ENCODE peak calls at places on chromosome 14, in six cellular contexts. A, I, Z, D, T and H are unnamed samples.

GRCh38 chr14:61558271-61558670 is 137.0 kb upstream of the HIF1A start:
- DNase-seq in A (no peak), I (no peak), Z (no peak), D (no peak), T (no peak), H (no peak)

GRCh38 chr14:32212833-32213232 is 9.8 kb upstream of the RNU6-8 start:
- DNase-seq in A (no peak), I (no peak), Z (no peak), D (no peak), T (no peak), H (no peak)

GRCh38 chr14:72906879-72907278 is 13.0 kb upstream of the DPF3 start:
- DNase-seq in A (no peak), I (no peak), Z (peak; percentile 41), D (peak; percentile 67), T (no peak), H (no peak)

GRCh38 chr14:44966601-44967336 is 4.8 kb downstream of the TOGARAM1 start:
- DNase-seq in A (no peak), I (peak; percentile 34), Z (peak; percentile 13), D (no peak), T (no peak), H (no peak)

GRCh38 chr14:64758025-64758521 is 53.8 kb downstream of the PLEKHG3 start:
- DNase-seq in A (no peak), I (peak; percentile 73), Z (peak; percentile 35), D (no peak), T (no peak), H (no peak)

GRCh38 chr14:64196668-64197411 is 97.3 kb downstream of the ESR2 start:
- DNase-seq in A (no peak), I (no peak), Z (peak; percentile 70), D (peak; percentile 92), T (peak; percentile 79), H (no peak)

GRCh38 chr14:78950654-78951053 is 780.5 kb downstream of the NRXN3 start:
- DNase-seq in A (no peak), I (peak; percentile 32), Z (peak; percentile 72), D (no peak), T (no peak), H (no peak)

GRCh38 chr14:30221546-30221945 is 293.9 kb upstream of the PRKD1 start:
- DNase-seq in A (no peak), I (no peak), Z (no peak), D (no peak), T (no peak), H (no peak)

GRCh38 chr14:85191986-85192385 is 338.0 kb upstream of the FLRT2 start:
- DNase-seq in A (no peak), I (no peak), Z (no peak), D (no peak), T (no peak), H (no peak)

GRCh38 chr14:93160353-93160801 is 24.3 kb downstream of the MOAP1 start:
- DNase-seq in A (peak; percentile 21), I (peak; percentile 64), Z (peak; percentile 38), D (peak; percentile 65), T (peak; percentile 56), H (no peak)

GRCh38 chr14:95048771-95049312 is 108.5 kb downstream of the DICER1 start:
- DNase-seq in A (no peak), I (no peak), Z (no peak), D (no peak), T (no peak), H (no peak)

GRCh38 chr14:21343035-21343794 is 40.6 kb downstream of the SUPT16H start:
- DNase-seq in A (no peak), I (no peak), Z (no peak), D (no peak), T (no peak), H (no peak)

GRCh38 chr14:76267322-76268012 is 108.5 kb upstream of the ESRRB start:
- DNase-seq in A (no peak), I (no peak), Z (peak; percentile 57), D (no peak), T (peak; percentile 73), H (no peak)

GRCh38 chr14:67835596-67835995 is 16.0 kb downstream of the RAD51B start:
- DNase-seq in A (no peak), I (no peak), Z (no peak), D (no peak), T (no peak), H (no peak)

GRCh38 chr14:30656190-30656632 is 34.1 kb downstream of the SCFD1 start:
- DNase-seq in A (peak; percentile 15), I (peak; percentile 57), Z (peak; percentile 76), D (peak; percentile 73), T (peak; percentile 18), H (peak; percentile 10)

GRCh38 chr14:95134304-95134933 is 22.9 kb downstream of the DICER1 start:
- DNase-seq in A (no peak), I (no peak), Z (no peak), D (no peak), T (no peak), H (no peak)

GRCh38 chr14:95993768-95994592 is 45.2 kb upstream of the C14orf132 start:
- DNase-seq in A (peak; percentile 43), I (peak; percentile 49), Z (peak; percentile 76), D (peak; percentile 89), T (peak; percentile 47), H (peak; percentile 23)

GRCh38 chr14:55398679-55399078 is 13.0 kb downstream of the ATG14 start:
- DNase-seq in A (peak; percentile 73), I (peak; percentile 99), Z (peak; percentile 97), D (no peak), T (no peak), H (no peak)

GRCh38 chr14:55731881-55732498 is 152.0 kb downstream of the KTN1 start:
- DNase-seq in A (peak; percentile 12), I (peak; percentile 80), Z (peak; percentile 42), D (peak; percentile 87), T (no peak), H (no peak)

DNA sequence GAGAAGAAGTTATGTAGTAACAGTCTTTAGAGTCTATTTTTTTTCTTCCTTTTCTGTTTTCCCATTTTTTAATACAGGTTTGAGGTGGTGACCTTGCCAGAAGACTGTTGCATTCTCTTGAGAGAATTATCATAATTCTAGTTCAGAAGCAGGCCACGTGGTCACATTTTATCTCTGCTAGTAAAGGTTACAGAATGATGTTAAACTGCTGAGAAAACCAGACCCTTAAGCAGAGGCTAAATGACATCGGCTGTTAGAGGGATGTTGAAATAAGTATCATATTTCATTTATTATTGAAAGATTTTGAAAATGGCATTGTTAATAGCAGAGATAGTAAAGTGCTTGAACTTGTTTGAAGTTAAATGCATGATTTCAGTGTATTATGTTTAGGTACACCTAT is 49.2 kb downstream of the BRMS1L start:
- DNase-seq in A (no peak), I (no peak), Z (no peak), D (no peak), T (no peak), H (no peak)
- H3K9ac ChIP-seq in A (no peak overlapping the region), I (no peak overlapping the region), Z (no peak overlapping the region), D (no peak overlapping the region), T (no peak overlapping the region), H (no peak overlapping the region)

GRCh38 chr14:59254146-59254910 is 65.9 kb downstream of the DAAM1 start:
- DNase-seq in A (no peak), I (peak; percentile 73), Z (peak; percentile 95), D (no peak), T (peak; percentile 16), H (no peak)

GRCh38 chr14:59254911-59255545 is 66.6 kb downstream of the DAAM1 start:
- DNase-seq in A (no peak), I (no peak), Z (peak; percentile 71), D (no peak), T (peak; percentile 12), H (no peak)

GRCh38 chr14:59253527-59253926 is 65.1 kb downstream of the DAAM1 start:
- DNase-seq in A (no peak), I (no peak), Z (no peak), D (no peak), T (no peak), H (no peak)

GRCh38 chr14:59251811-59252771 is 63.6 kb downstream of the DAAM1 start:
- DNase-seq in A (no peak), I (no peak), Z (peak; percentile 55), D (no peak), T (no peak), H (no peak)

DNA sequence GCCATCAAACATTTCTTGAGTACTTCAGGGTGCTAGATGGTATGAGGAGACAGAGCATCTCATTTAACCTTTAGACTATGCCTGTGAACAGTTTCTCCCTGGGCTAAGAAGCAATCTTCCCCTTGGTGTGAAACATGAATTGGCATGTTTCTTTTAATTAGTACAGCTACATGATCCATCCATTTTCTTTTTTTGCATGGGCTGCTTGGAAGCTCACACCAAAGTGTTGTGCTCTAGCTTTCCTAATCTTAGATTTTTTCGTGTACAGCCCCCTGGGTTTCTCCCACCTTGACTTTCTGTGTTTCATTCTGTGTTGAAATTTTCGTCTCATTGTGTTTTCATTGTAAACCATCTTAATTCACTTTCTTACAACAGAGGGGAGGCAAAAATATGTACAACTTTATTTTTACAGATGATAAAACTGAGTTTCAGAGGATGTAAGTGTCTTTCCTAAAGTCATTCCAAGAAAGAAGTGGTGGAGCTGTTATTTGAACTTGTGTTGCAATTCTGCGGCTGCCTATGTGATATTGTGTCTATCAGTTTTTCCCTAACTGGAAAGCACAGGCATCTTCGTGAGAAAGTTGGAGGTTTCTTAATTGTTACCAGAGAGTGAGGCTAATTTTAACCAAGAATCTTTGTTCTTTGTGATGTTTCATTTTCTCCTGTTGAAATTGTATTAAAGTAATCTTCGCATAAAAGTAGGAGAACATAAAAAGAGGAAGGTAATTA is 64.5 kb downstream of the DAAM1 start:
- DNase-seq in A (no peak), I (no peak), Z (peak; percentile 79), D (no peak), T (no peak), H (no peak)
- H3K9me2 ChIP-seq in A (no peaks in the 10 kb centered on the region), I (no peaks in the 10 kb centered on the region), Z (no peaks in the 10 kb centered on the region), D (no peaks in the 10 kb centered on the region), T (no peaks in the 10 kb centered on the region), H (no peaks in the 10 kb centered on the region)

DNA sequence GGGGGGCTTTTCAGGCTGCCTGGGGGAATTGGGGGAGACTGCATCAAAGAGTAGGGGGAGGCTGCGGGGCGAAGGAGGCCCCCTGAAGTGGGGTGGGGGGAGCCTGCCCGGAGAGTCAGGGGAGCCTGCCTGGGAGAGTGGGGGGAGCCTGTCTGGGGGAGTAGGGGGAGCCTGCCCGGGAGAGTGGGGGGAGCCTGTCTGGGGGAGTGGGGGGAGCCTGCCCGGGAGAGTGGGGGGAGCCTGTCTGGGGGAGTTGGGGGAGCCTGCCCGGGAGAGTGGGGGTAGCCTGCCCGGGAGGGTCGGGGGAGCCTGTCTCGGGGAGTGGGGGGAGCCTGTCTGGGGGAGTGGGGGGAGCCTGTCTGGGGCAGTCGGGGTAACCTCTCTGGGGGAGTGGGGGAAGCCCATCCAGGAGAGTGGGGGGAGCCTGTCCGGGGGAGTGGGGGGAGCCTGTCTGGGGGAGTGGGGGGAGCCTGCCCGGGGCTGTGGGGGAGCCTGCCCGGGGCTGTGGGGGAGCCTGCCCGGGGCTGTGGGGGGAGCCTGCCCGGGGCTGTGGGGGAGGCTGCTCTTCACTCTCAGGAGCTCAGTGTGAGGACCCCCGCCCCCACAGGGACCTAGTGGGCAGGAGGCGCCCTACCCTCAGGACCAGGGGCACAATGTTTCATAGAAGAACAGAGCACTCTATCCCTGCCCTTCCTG is 6.5 kb upstream of the DEGS2 start:
- DNase-seq in A (no peak), I (no peak), Z (no peak), D (no peak), T (no peak), H (no peak)
- H3K9ac ChIP-seq in A (no peak overlapping the region), I (no peak overlapping the region), Z (no peak overlapping the region), D (no peak overlapping the region), T (no peak overlapping the region), H (no peak overlapping the region)

GRCh38 chr14:98458702-98459101 is 813.3 kb downstream of the BCL11B start:
- DNase-seq in A (no peak), I (no peak), Z (no peak), D (no peak), T (no peak), H (no peak)
- H3K9me2 ChIP-seq in A (no peaks in the 10 kb centered on the region), I (no peaks in the 10 kb centered on the region), Z (no peaks in the 10 kb centered on the region), D (no peaks in the 10 kb centered on the region), T (no peaks in the 10 kb centered on the region), H (no peaks in the 10 kb centered on the region)